ENCODE peak calls at places on chromosomes 11 and 22, in five cellular contexts. J is stimulated activated CD4-positive, alpha-beta T cell treated with anti-CD3 and anti-CD28 coated beads, Interleukin-1b, Interleukin-23, amount 100 ng/mL, for 1 hour; U is mesothelial cell of epicardium; A is neural progenitor cell; N is SK-N-SH. S is an unnamed sample.

GRCh38 chr11:71472357-71472885 is 19.4 kb downstream of the NADSYN1 start:
- DNase-seq in J (no peak), U (no peak), A (no peak), N (no peak), S (no peak)

GRCh38 chr22:29014773-29015172 is 46.9 kb downstream of the C22orf31 start:
- DNase-seq in J (no peak), U (no peak), A (no peak), N (no peak), S (no peak)

GRCh38 chr11:82682003-82682751 is 51.5 kb downstream of the FAM181B start:
- DNase-seq in J (no peak), U (no peak), A (peak), N (peak), S (no peak)

GRCh38 chr11:1469287-1469910 is 17.2 kb downstream of the MOB2 start:
- DNase-seq in J (no peak), U (no peak), A (no peak), N (no peak), S (no peak)

GRCh38 chr22:20026204-20026908 is 5.4 kb downstream of the TANGO2 start:
- DNase-seq in J (no peak), U (peak), A (no peak), N (no peak), S (no peak)

GRCh38 chr11:1129666-1130160 is 28.0 kb upstream of the MUC5AC start:
- DNase-seq in J (no peak), U (no peak), A (peak), N (peak), S (no peak)

GRCh38 chr11:122044086-122044485 is 71.9 kb downstream of the BLID start:
- DNase-seq in J (no peak), U (no peak), A (no peak), N (no peak), S (no peak)

GRCh38 chr11:14789879-14790484 is 102.0 kb downstream of the CYP2R1 start:
- DNase-seq in J (no peak), U (no peak), A (no peak), N (no peak), S (no peak)

GRCh38 chr22:25223269-25223850 is 3.9 kb downstream of the CRYBB2 start:
- DNase-seq in J (no peak), U (no peak), A (peak), N (no peak), S (no peak)

GRCh38 chr11:1917523-1918435 is 1.7 kb upstream of the TNNT3 start:
- DNase-seq in J (no peak), U (no peak), A (peak), N (peak), S (no peak)

GRCh38 chr11:6655790-6656580 is at the start of gene DCHS1:
- DNase-seq in J (no peak), U (no peak), A (peak), N (peak), S (no peak)

GRCh38 chr11:70073881-70074371 is 4.2 kb upstream of the ANO1 start:
- DNase-seq in J (no peak), U (no peak), A (no peak), N (no peak), S (peak)

GRCh38 chr11:130648601-130649000 is 200.2 kb downstream of the ADAMTS15 start:
- DNase-seq in J (no peak), U (no peak), A (no peak), N (no peak), S (no peak)

GRCh38 chr11:931385-931784 is 5.7 kb downstream of the AP2A2 start:
- DNase-seq in J (no peak), U (no peak), A (no peak), N (no peak), S (no peak)

GRCh38 chr11:60872124-60872951 is 5.0 kb downstream of the ZP1 start:
- DNase-seq in J (no peak), U (no peak), A (no peak), N (peak), S (no peak)